ENCODE peak calls at places on chromosomes 11 and 22, in ten cellular contexts. One of them, this sample, is unnamed.

GRCh38 chr22:35883028-35883620 is 145.5 kb downstream of the RBFOX2 start:
- DNase-seq in HCT116: peak
- DNase-seq in upper lobe of left lung: no peak
- DNase-seq in GM23338: peak
- DNase-seq in SK-N-SH: no peak
- DNase-seq in prostate gland: no peak
- DNase-seq in suprapubic skin: no peak
- DNase-seq in stomach: no peak
- DNase-seq in spleen: no peak
- DNase-seq in transverse colon: no peak
- DNase-seq in this sample: peak

GRCh38 chr11:8833568-8834275 is 77.3 kb upstream of the AKIP1 start:
- DNase-seq in stomach: no peak
- DNase-seq in suprapubic skin: no peak
- DNase-seq in GM23338: peak
- DNase-seq in SK-N-SH: no peak
- DNase-seq in spleen: no peak
- DNase-seq in prostate gland: no peak
- DNase-seq in upper lobe of left lung: no peak
- DNase-seq in transverse colon: no peak
- DNase-seq in HCT116: no peak
- DNase-seq in this sample: no peak

GRCh38 chr11:89361738-89362137 is 129.4 kb downstream of the NOX4 start:
- DNase-seq in GM23338: no peak
- DNase-seq in prostate gland: no peak
- DNase-seq in spleen: no peak
- DNase-seq in stomach: no peak
- DNase-seq in upper lobe of left lung: no peak
- DNase-seq in transverse colon: no peak
- DNase-seq in suprapubic skin: no peak
- DNase-seq in SK-N-SH: no peak
- DNase-seq in HCT116: no peak
- DNase-seq in this sample: no peak

GRCh38 chr11:111120221-111120620 is 125.3 kb upstream of the POU2AF2 start:
- DNase-seq in prostate gland: no peak
- DNase-seq in upper lobe of left lung: no peak
- DNase-seq in GM23338: no peak
- DNase-seq in transverse colon: no peak
- DNase-seq in stomach: no peak
- DNase-seq in SK-N-SH: no peak
- DNase-seq in spleen: no peak
- DNase-seq in HCT116: no peak
- DNase-seq in suprapubic skin: peak
- DNase-seq in this sample: no peak

GRCh38 chr22:24089951-24090350 is 78.8 kb downstream of the CABIN1 start:
- DNase-seq in stomach: no peak
- DNase-seq in GM23338: no peak
- DNase-seq in transverse colon: no peak
- DNase-seq in HCT116: no peak
- DNase-seq in suprapubic skin: peak
- DNase-seq in spleen: peak
- DNase-seq in upper lobe of left lung: no peak
- DNase-seq in SK-N-SH: no peak
- DNase-seq in prostate gland: no peak
- DNase-seq in this sample: no peak

GRCh38 chr11:59866397-59866796 is at the start of gene TCN1:
- DNase-seq in stomach: no peak
- DNase-seq in spleen: no peak
- DNase-seq in transverse colon: no peak
- DNase-seq in GM23338: no peak
- DNase-seq in suprapubic skin: no peak
- DNase-seq in SK-N-SH: no peak
- DNase-seq in HCT116: peak
- DNase-seq in prostate gland: no peak
- DNase-seq in upper lobe of left lung: peak
- DNase-seq in this sample: no peak

GRCh38 chr11:74627381-74627780 is 35.0 kb downstream of the POLD3 start:
- DNase-seq in spleen: no peak
- DNase-seq in suprapubic skin: no peak
- DNase-seq in SK-N-SH: no peak
- DNase-seq in upper lobe of left lung: no peak
- DNase-seq in stomach: no peak
- DNase-seq in prostate gland: no peak
- DNase-seq in GM23338: no peak
- DNase-seq in transverse colon: no peak
- DNase-seq in HCT116: no peak
- DNase-seq in this sample: no peak

GRCh38 chr11:10539339-10539738 is 1.6 kb downstream of the RNF141 start:
- DNase-seq in transverse colon: no peak
- DNase-seq in GM23338: no peak
- DNase-seq in suprapubic skin: no peak
- DNase-seq in upper lobe of left lung: no peak
- DNase-seq in spleen: no peak
- DNase-seq in HCT116: no peak
- DNase-seq in SK-N-SH: no peak
- DNase-seq in stomach: no peak
- DNase-seq in prostate gland: no peak
- DNase-seq in this sample: no peak

GRCh38 chr11:88411265-88411664 is 73.7 kb upstream of the CTSC start:
- DNase-seq in transverse colon: no peak
- DNase-seq in spleen: no peak
- DNase-seq in SK-N-SH: no peak
- DNase-seq in upper lobe of left lung: no peak
- DNase-seq in HCT116: no peak
- DNase-seq in stomach: no peak
- DNase-seq in GM23338: no peak
- DNase-seq in suprapubic skin: no peak
- DNase-seq in prostate gland: no peak
- DNase-seq in this sample: no peak

GRCh38 chr11:5317301-5317700 is 6.8 kb downstream of the OR51B2 start:
- DNase-seq in GM23338: no peak
- DNase-seq in stomach: no peak
- DNase-seq in SK-N-SH: no peak
- DNase-seq in prostate gland: no peak
- DNase-seq in HCT116: no peak
- DNase-seq in upper lobe of left lung: no peak
- DNase-seq in transverse colon: no peak
- DNase-seq in spleen: no peak
- DNase-seq in suprapubic skin: no peak
- DNase-seq in this sample: no peak

GRCh38 chr11:94958118-94958517 is 15.2 kb downstream of the CWC15 start:
- DNase-seq in SK-N-SH: no peak
- DNase-seq in HCT116: no peak
- DNase-seq in upper lobe of left lung: no peak
- DNase-seq in transverse colon: no peak
- DNase-seq in spleen: no peak
- DNase-seq in stomach: no peak
- DNase-seq in GM23338: no peak
- DNase-seq in prostate gland: no peak
- DNase-seq in suprapubic skin: no peak
- DNase-seq in this sample: no peak

GRCh38 chr11:69342588-69343330 is 48.8 kb downstream of the MYEOV start:
- DNase-seq in transverse colon: no peak
- DNase-seq in suprapubic skin: no peak
- DNase-seq in SK-N-SH: no peak
- DNase-seq in HCT116: no peak
- DNase-seq in stomach: no peak
- DNase-seq in GM23338: no peak
- DNase-seq in spleen: no peak
- DNase-seq in upper lobe of left lung: peak
- DNase-seq in prostate gland: no peak
- DNase-seq in this sample: no peak

GRCh38 chr22:19271273-19271855 is 20.2 kb downstream of the CLTCL1 start:
- DNase-seq in stomach: no peak
- DNase-seq in GM23338: no peak
- DNase-seq in prostate gland: peak
- DNase-seq in transverse colon: no peak
- DNase-seq in spleen: no peak
- DNase-seq in HCT116: no peak
- DNase-seq in SK-N-SH: no peak
- DNase-seq in suprapubic skin: no peak
- DNase-seq in upper lobe of left lung: no peak
- DNase-seq in this sample: no peak

DNA sequence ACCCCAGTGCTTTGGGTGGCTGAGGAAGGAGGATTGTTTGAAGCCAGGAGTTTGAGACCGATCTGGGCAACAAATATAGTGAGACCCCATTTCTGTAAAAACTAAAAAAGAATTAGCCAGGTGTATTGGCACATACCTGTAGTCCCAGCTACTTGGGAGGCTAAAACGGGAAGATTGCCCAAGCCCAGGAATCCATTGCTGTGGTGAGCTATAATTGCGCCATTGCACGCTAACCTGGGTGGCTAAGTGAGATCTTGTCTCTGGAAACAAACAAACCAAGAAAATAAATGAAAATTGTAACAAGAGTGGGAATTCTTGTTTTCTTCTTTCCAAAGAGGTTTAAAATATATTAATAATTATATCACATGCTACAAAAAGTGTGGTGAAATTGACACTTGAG is 52.9 kb downstream of the DEPDC5 start:
- DNase-seq in stomach: no peak
- DNase-seq in upper lobe of left lung: no peak
- DNase-seq in spleen: no peak
- DNase-seq in HCT116: no peak
- DNase-seq in SK-N-SH: no peak
- DNase-seq in GM23338: no peak
- DNase-seq in prostate gland: no peak
- DNase-seq in suprapubic skin: no peak
- DNase-seq in transverse colon: no peak
- DNase-seq in this sample: no peak
- TF ChIP-seq POLR2AphosphoS5 in stomach: no peak
- TF ChIP-seq POLR2AphosphoS5 in upper lobe of left lung: no peak
- TF ChIP-seq POLR2AphosphoS5 in spleen: no peak
- TF ChIP-seq POLR2AphosphoS5 in HCT116: no peak
- TF ChIP-seq POLR2AphosphoS5 in SK-N-SH: no peak
- TF ChIP-seq POLR2AphosphoS5 in GM23338: no peak
- TF ChIP-seq POLR2AphosphoS5 in prostate gland: no peak
- TF ChIP-seq POLR2AphosphoS5 in suprapubic skin: no peak
- TF ChIP-seq POLR2AphosphoS5 in transverse colon: no peak
- TF ChIP-seq POLR2AphosphoS5 in this sample: no peak

DNA sequence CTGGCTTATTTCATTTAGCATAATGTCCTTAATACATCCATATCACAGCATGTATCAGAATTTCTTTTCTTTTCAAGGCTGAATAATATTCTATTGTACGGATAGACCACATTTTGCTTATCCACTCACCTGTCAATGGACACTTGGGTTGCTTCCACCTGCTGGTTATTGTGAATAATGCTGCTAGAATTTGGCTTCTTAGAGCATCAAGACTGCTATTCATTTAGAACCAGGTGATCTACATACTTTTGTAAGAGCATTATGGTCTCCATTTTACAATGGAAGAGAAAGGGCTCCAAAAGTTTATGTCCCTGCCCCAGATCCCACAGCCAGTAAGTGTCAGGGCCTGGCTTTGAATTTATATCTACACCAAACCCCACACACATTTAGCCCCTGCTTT is 100.7 kb upstream of the CD82 start:
- DNase-seq in suprapubic skin: no peak
- DNase-seq in transverse colon: no peak
- DNase-seq in SK-N-SH: no peak
- DNase-seq in GM23338: peak
- DNase-seq in prostate gland: no peak
- DNase-seq in upper lobe of left lung: no peak
- DNase-seq in spleen: no peak
- DNase-seq in HCT116: peak
- DNase-seq in stomach: no peak
- DNase-seq in this sample: no peak
- TF ChIP-seq CTCF in suprapubic skin: no peak
- TF ChIP-seq CTCF in transverse colon: no peak
- TF ChIP-seq CTCF in SK-N-SH: no peak
- TF ChIP-seq CTCF in GM23338: peak
- TF ChIP-seq CTCF in prostate gland: no peak
- TF ChIP-seq CTCF in upper lobe of left lung: no peak
- TF ChIP-seq CTCF in spleen: no peak
- TF ChIP-seq CTCF in HCT116: peak
- TF ChIP-seq CTCF in stomach: no peak
- TF ChIP-seq CTCF in this sample: no peak

DNA sequence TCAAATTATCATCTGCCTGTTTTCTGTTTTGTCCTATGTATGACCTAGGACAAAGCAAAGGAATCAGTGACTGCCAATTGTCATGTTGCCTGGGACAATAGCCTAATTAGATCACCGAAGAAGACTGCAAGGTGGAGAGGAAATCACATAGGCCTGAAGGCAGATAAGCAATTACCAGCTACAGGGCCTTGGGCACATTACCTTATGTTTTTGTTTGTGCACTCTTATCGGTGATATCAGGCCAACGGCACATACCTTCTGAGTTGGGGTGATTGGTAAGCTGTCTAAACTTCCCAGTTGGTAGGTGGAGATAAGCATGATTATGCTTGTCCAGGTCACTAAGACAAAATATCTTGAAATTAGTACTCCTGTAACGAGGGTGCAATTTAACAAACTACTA is 58.1 kb upstream of the FAM181B start:
- DNase-seq in stomach: no peak
- DNase-seq in suprapubic skin: no peak
- DNase-seq in transverse colon: no peak
- DNase-seq in prostate gland: no peak
- DNase-seq in GM23338: no peak
- DNase-seq in HCT116: no peak
- DNase-seq in SK-N-SH: peak
- DNase-seq in spleen: no peak
- DNase-seq in upper lobe of left lung: no peak
- DNase-seq in this sample: no peak
- TF ChIP-seq POLR2AphosphoS5 in stomach: no peak
- TF ChIP-seq POLR2AphosphoS5 in suprapubic skin: no peak
- TF ChIP-seq POLR2AphosphoS5 in transverse colon: no peak
- TF ChIP-seq POLR2AphosphoS5 in prostate gland: no peak
- TF ChIP-seq POLR2AphosphoS5 in GM23338: no peak
- TF ChIP-seq POLR2AphosphoS5 in HCT116: no peak
- TF ChIP-seq POLR2AphosphoS5 in SK-N-SH: no peak
- TF ChIP-seq POLR2AphosphoS5 in spleen: no peak
- TF ChIP-seq POLR2AphosphoS5 in upper lobe of left lung: no peak
- TF ChIP-seq POLR2AphosphoS5 in this sample: no peak

GRCh38 chr11:91041626-91042025 is 818.8 kb upstream of the CHORDC1 start:
- DNase-seq in spleen: no peak
- DNase-seq in transverse colon: no peak
- DNase-seq in suprapubic skin: no peak
- DNase-seq in stomach: no peak
- DNase-seq in HCT116: no peak
- DNase-seq in SK-N-SH: no peak
- DNase-seq in upper lobe of left lung: no peak
- DNase-seq in prostate gland: no peak
- DNase-seq in GM23338: no peak
- DNase-seq in this sample: peak
- TF ChIP-seq CTCF in spleen: no peak
- TF ChIP-seq CTCF in transverse colon: no peak
- TF ChIP-seq CTCF in suprapubic skin: no peak
- TF ChIP-seq CTCF in stomach: no peak
- TF ChIP-seq CTCF in HCT116: no peak
- TF ChIP-seq CTCF in SK-N-SH: peak
- TF ChIP-seq CTCF in upper lobe of left lung: no peak
- TF ChIP-seq CTCF in prostate gland: no peak
- TF ChIP-seq CTCF in GM23338: no peak
- TF ChIP-seq CTCF in this sample: no peak

GRCh38 chr22:38870312-38870741 is 1.7 kb downstream of the CBX6 start:
- DNase-seq in SK-N-SH: peak
- DNase-seq in HCT116: peak
- DNase-seq in transverse colon: peak
- DNase-seq in spleen: peak
- DNase-seq in upper lobe of left lung: peak
- DNase-seq in stomach: peak
- DNase-seq in prostate gland: peak
- DNase-seq in GM23338: peak
- DNase-seq in suprapubic skin: peak
- DNase-seq in this sample: peak
- TF ChIP-seq POLR2AphosphoS5 in SK-N-SH: no peak
- TF ChIP-seq POLR2AphosphoS5 in HCT116: no peak
- TF ChIP-seq POLR2AphosphoS5 in transverse colon: peak
- TF ChIP-seq POLR2AphosphoS5 in spleen: no peak
- TF ChIP-seq POLR2AphosphoS5 in upper lobe of left lung: no peak
- TF ChIP-seq POLR2AphosphoS5 in stomach: no peak
- TF ChIP-seq POLR2AphosphoS5 in prostate gland: peak
- TF ChIP-seq POLR2AphosphoS5 in GM23338: no peak
- TF ChIP-seq POLR2AphosphoS5 in suprapubic skin: no peak
- TF ChIP-seq POLR2AphosphoS5 in this sample: no peak

This sample was measured in endothelial cell of umbilical vein.